ENCODE peak calls at places on chromosome 14, in nine cellular contexts. One of them, this sample, is unnamed.

GRCh38 chr14:29282169-29282568 is 515.6 kb downstream of the FOXG1 start:
- DNase-seq in cardiac fibroblast: peak; percentile 13
- DNase-seq in tibial artery: no peak
- DNase-seq in fibroblast of pulmonary artery: peak; percentile 19
- DNase-seq in uterus: no peak
- DNase-seq in psoas muscle: no peak
- DNase-seq in coronary artery: no peak
- DNase-seq in neural progenitor cell: no peak
- DNase-seq in A549: no peak
- DNase-seq in this sample: no peak

GRCh38 chr14:105275267-105275946 is 25.4 kb downstream of the BRF1 start:
- DNase-seq in cardiac fibroblast: peak; percentile 85
- DNase-seq in tibial artery: peak; percentile 43
- DNase-seq in fibroblast of pulmonary artery: peak; percentile 51
- DNase-seq in uterus: no peak
- DNase-seq in psoas muscle: peak; percentile 56
- DNase-seq in coronary artery: no peak
- DNase-seq in neural progenitor cell: no peak
- DNase-seq in A549: no peak
- DNase-seq in this sample: no peak

GRCh38 chr14:103260629-103261124 is 73.4 kb upstream of the EIF5 start:
- DNase-seq in cardiac fibroblast: peak; percentile 73
- DNase-seq in tibial artery: peak; percentile 53
- DNase-seq in fibroblast of pulmonary artery: peak; percentile 74
- DNase-seq in uterus: peak; percentile 58
- DNase-seq in psoas muscle: peak; percentile 34
- DNase-seq in coronary artery: no peak
- DNase-seq in neural progenitor cell: no peak
- DNase-seq in A549: peak; percentile 40
- DNase-seq in this sample: no peak

GRCh38 chr14:102516531-102517411 is 7.2 kb upstream of the ANKRD9 start:
- DNase-seq in cardiac fibroblast: no peak
- DNase-seq in tibial artery: no peak
- DNase-seq in fibroblast of pulmonary artery: no peak
- DNase-seq in uterus: no peak
- DNase-seq in psoas muscle: peak; percentile 61
- DNase-seq in coronary artery: peak; percentile 74
- DNase-seq in neural progenitor cell: peak; percentile 83
- DNase-seq in A549: peak; percentile 67
- DNase-seq in this sample: peak; percentile 84

GRCh38 chr14:100835278-100836052 is 9.5 kb downstream of the MEG3 start:
- DNase-seq in cardiac fibroblast: no peak
- DNase-seq in tibial artery: no peak
- DNase-seq in fibroblast of pulmonary artery: no peak
- DNase-seq in uterus: no peak
- DNase-seq in psoas muscle: no peak
- DNase-seq in coronary artery: no peak
- DNase-seq in neural progenitor cell: no peak
- DNase-seq in A549: no peak
- DNase-seq in this sample: no peak

GRCh38 chr14:72962829-72963312 is 36.6 kb downstream of the DCAF4 start:
- DNase-seq in cardiac fibroblast: peak; percentile 73
- DNase-seq in tibial artery: no peak
- DNase-seq in fibroblast of pulmonary artery: peak; percentile 69
- DNase-seq in uterus: no peak
- DNase-seq in psoas muscle: no peak
- DNase-seq in coronary artery: no peak
- DNase-seq in neural progenitor cell: peak; percentile 44
- DNase-seq in A549: peak; percentile 84
- DNase-seq in this sample: no peak

GRCh38 chr14:96249016-96249415 is 7.0 kb upstream of the BDKRB1 start:
- DNase-seq in cardiac fibroblast: peak; percentile 92
- DNase-seq in tibial artery: peak; percentile 61
- DNase-seq in fibroblast of pulmonary artery: peak; percentile 94
- DNase-seq in uterus: peak; percentile 62
- DNase-seq in psoas muscle: peak; percentile 56
- DNase-seq in coronary artery: no peak
- DNase-seq in neural progenitor cell: no peak
- DNase-seq in A549: no peak
- DNase-seq in this sample: no peak

GRCh38 chr14:71711619-71712018 is 220.6 kb upstream of the RGS6 start:
- DNase-seq in cardiac fibroblast: peak; percentile 92
- DNase-seq in tibial artery: no peak
- DNase-seq in fibroblast of pulmonary artery: peak; percentile 93
- DNase-seq in uterus: no peak
- DNase-seq in psoas muscle: no peak
- DNase-seq in coronary artery: no peak
- DNase-seq in neural progenitor cell: peak; percentile 63
- DNase-seq in A549: no peak
- DNase-seq in this sample: no peak

GRCh38 chr14:55893695-55894094 is 224.5 kb upstream of the PELI2 start:
- DNase-seq in cardiac fibroblast: no peak
- DNase-seq in tibial artery: no peak
- DNase-seq in fibroblast of pulmonary artery: no peak
- DNase-seq in uterus: no peak
- DNase-seq in psoas muscle: no peak
- DNase-seq in coronary artery: no peak
- DNase-seq in neural progenitor cell: no peak
- DNase-seq in A549: no peak
- DNase-seq in this sample: no peak

GRCh38 chr14:81533212-81533535 is 479 bp downstream of the SEL1L start:
- DNase-seq in cardiac fibroblast: no peak
- DNase-seq in tibial artery: no peak
- DNase-seq in fibroblast of pulmonary artery: no peak
- DNase-seq in uterus: no peak
- DNase-seq in psoas muscle: no peak
- DNase-seq in coronary artery: no peak
- DNase-seq in neural progenitor cell: no peak
- DNase-seq in A549: no peak
- DNase-seq in this sample: no peak

GRCh38 chr14:33118653-33119052 is 180.0 kb downstream of the NPAS3 start:
- DNase-seq in cardiac fibroblast: no peak
- DNase-seq in tibial artery: no peak
- DNase-seq in fibroblast of pulmonary artery: no peak
- DNase-seq in uterus: no peak
- DNase-seq in psoas muscle: no peak
- DNase-seq in coronary artery: no peak
- DNase-seq in neural progenitor cell: no peak
- DNase-seq in A549: no peak
- DNase-seq in this sample: no peak

GRCh38 chr14:39005044-39005736 is 97.8 kb downstream of the SEC23A start:
- DNase-seq in cardiac fibroblast: peak; percentile 69
- DNase-seq in tibial artery: no peak
- DNase-seq in fibroblast of pulmonary artery: peak; percentile 79
- DNase-seq in uterus: no peak
- DNase-seq in psoas muscle: no peak
- DNase-seq in coronary artery: no peak
- DNase-seq in neural progenitor cell: no peak
- DNase-seq in A549: no peak
- DNase-seq in this sample: no peak
- TF ChIP-seq CTCF in cardiac fibroblast: no peak
- TF ChIP-seq CTCF in tibial artery: no peak
- TF ChIP-seq CTCF in fibroblast of pulmonary artery: no peak
- TF ChIP-seq CTCF in uterus: no peak
- TF ChIP-seq CTCF in psoas muscle: no peak
- TF ChIP-seq CTCF in coronary artery: no peak
- TF ChIP-seq CTCF in neural progenitor cell: no peak
- TF ChIP-seq CTCF in A549: no peak
- TF ChIP-seq CTCF in this sample: no peak

GRCh38 chr14:77151918-77152588 is 10.5 kb upstream of the ZDHHC22 start:
- DNase-seq in cardiac fibroblast: peak; percentile 50
- DNase-seq in tibial artery: no peak
- DNase-seq in fibroblast of pulmonary artery: peak; percentile 49
- DNase-seq in uterus: no peak
- DNase-seq in psoas muscle: no peak
- DNase-seq in coronary artery: peak; percentile 28
- DNase-seq in neural progenitor cell: no peak
- DNase-seq in A549: peak; percentile 83
- DNase-seq in this sample: peak; percentile 64
- TF ChIP-seq CTCF in cardiac fibroblast: peak; percentile 7
- TF ChIP-seq CTCF in tibial artery: no peak
- TF ChIP-seq CTCF in fibroblast of pulmonary artery: peak; percentile 14
- TF ChIP-seq CTCF in uterus: no peak
- TF ChIP-seq CTCF in psoas muscle: peak; percentile 21
- TF ChIP-seq CTCF in coronary artery: no peak
- TF ChIP-seq CTCF in neural progenitor cell: peak; percentile 21
- TF ChIP-seq CTCF in A549: peak; percentile 68
- TF ChIP-seq CTCF in this sample: no peak

GRCh38 chr14:68580676-68581075 is 212.2 kb downstream of the ZFP36L1 start:
- DNase-seq in cardiac fibroblast: no peak
- DNase-seq in tibial artery: no peak
- DNase-seq in fibroblast of pulmonary artery: no peak
- DNase-seq in uterus: no peak
- DNase-seq in psoas muscle: no peak
- DNase-seq in coronary artery: no peak
- DNase-seq in neural progenitor cell: no peak
- DNase-seq in A549: no peak
- DNase-seq in this sample: no peak
- TF ChIP-seq CTCF in cardiac fibroblast: no peak
- TF ChIP-seq CTCF in tibial artery: no peak
- TF ChIP-seq CTCF in fibroblast of pulmonary artery: no peak
- TF ChIP-seq CTCF in uterus: no peak
- TF ChIP-seq CTCF in psoas muscle: no peak
- TF ChIP-seq CTCF in coronary artery: no peak
- TF ChIP-seq CTCF in neural progenitor cell: no peak
- TF ChIP-seq CTCF in A549: no peak
- TF ChIP-seq CTCF in this sample: no peak

GRCh38 chr14:89504602-89505320 is 87.7 kb upstream of the FOXN3 start:
- DNase-seq in cardiac fibroblast: no peak
- DNase-seq in tibial artery: no peak
- DNase-seq in fibroblast of pulmonary artery: peak; percentile 38
- DNase-seq in uterus: no peak
- DNase-seq in psoas muscle: no peak
- DNase-seq in coronary artery: no peak
- DNase-seq in neural progenitor cell: no peak
- DNase-seq in A549: no peak
- DNase-seq in this sample: no peak

GRCh38 chr14:89508863-89509262 is 91.8 kb upstream of the FOXN3 start:
- DNase-seq in cardiac fibroblast: no peak
- DNase-seq in tibial artery: no peak
- DNase-seq in fibroblast of pulmonary artery: no peak
- DNase-seq in uterus: no peak
- DNase-seq in psoas muscle: no peak
- DNase-seq in coronary artery: no peak
- DNase-seq in neural progenitor cell: no peak
- DNase-seq in A549: no peak
- DNase-seq in this sample: no peak

GRCh38 chr14:89507521-89507920 is 90.5 kb upstream of the FOXN3 start:
- DNase-seq in cardiac fibroblast: peak; percentile 45
- DNase-seq in tibial artery: no peak
- DNase-seq in fibroblast of pulmonary artery: peak; percentile 63
- DNase-seq in uterus: no peak
- DNase-seq in psoas muscle: no peak
- DNase-seq in coronary artery: no peak
- DNase-seq in neural progenitor cell: no peak
- DNase-seq in A549: no peak
- DNase-seq in this sample: no peak

GRCh38 chr14:89507926-89508460 is 91.0 kb upstream of the FOXN3 start:
- DNase-seq in cardiac fibroblast: no peak
- DNase-seq in tibial artery: no peak
- DNase-seq in fibroblast of pulmonary artery: peak; percentile 21
- DNase-seq in uterus: no peak
- DNase-seq in psoas muscle: no peak
- DNase-seq in coronary artery: no peak
- DNase-seq in neural progenitor cell: no peak
- DNase-seq in A549: no peak
- DNase-seq in this sample: no peak

DNA sequence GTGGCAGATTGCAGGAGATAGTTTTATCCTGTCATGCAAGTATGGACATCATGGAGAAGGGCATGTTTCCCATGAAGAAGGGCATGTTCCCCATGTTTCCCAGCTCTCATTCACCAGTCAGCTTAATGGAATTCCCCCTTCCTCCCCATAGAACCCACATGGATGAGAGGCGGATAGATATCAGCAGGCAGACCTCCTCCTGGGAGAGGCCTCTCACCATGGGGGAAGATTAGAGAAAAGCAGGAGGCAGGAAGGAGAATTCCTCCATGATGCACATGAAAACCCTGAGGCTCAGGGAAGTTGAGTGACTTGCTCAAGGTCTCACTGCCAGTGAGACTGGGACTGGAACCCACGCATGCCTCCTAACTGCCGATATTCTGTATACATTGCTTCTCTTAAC is 92.9 kb upstream of the FOXN3 start:
- DNase-seq in cardiac fibroblast: peak; percentile 21
- DNase-seq in tibial artery: no peak
- DNase-seq in fibroblast of pulmonary artery: peak; percentile 35
- DNase-seq in uterus: no peak
- DNase-seq in psoas muscle: no peak
- DNase-seq in coronary artery: no peak
- DNase-seq in neural progenitor cell: no peak
- DNase-seq in A549: no peak
- DNase-seq in this sample: no peak
- TF ChIP-seq CTCF in cardiac fibroblast: no peak
- TF ChIP-seq CTCF in tibial artery: no peak
- TF ChIP-seq CTCF in fibroblast of pulmonary artery: no peak
- TF ChIP-seq CTCF in uterus: no peak
- TF ChIP-seq CTCF in psoas muscle: no peak
- TF ChIP-seq CTCF in coronary artery: no peak
- TF ChIP-seq CTCF in neural progenitor cell: no peak
- TF ChIP-seq CTCF in A549: no peak
- TF ChIP-seq CTCF in this sample: no peak

GRCh38 chr14:25032092-25032784 is 17.7 kb downstream of the STXBP6 start:
- DNase-seq in cardiac fibroblast: no peak
- DNase-seq in tibial artery: no peak
- DNase-seq in fibroblast of pulmonary artery: no peak
- DNase-seq in uterus: no peak
- DNase-seq in psoas muscle: no peak
- DNase-seq in coronary artery: no peak
- DNase-seq in neural progenitor cell: no peak
- DNase-seq in A549: no peak
- DNase-seq in this sample: no peak
- TF ChIP-seq CTCF in cardiac fibroblast: peak; percentile 24
- TF ChIP-seq CTCF in tibial artery: no peak
- TF ChIP-seq CTCF in fibroblast of pulmonary artery: peak; percentile 30
- TF ChIP-seq CTCF in uterus: no peak
- TF ChIP-seq CTCF in psoas muscle: no peak
- TF ChIP-seq CTCF in coronary artery: no peak
- TF ChIP-seq CTCF in neural progenitor cell: peak; percentile 23
- TF ChIP-seq CTCF in A549: no peak
- TF ChIP-seq CTCF in this sample: no peak

GRCh38 chr14:97994020-97994531 is 1196.9 kb downstream of the VRK1 start:
- DNase-seq in cardiac fibroblast: no peak
- DNase-seq in tibial artery: no peak
- DNase-seq in fibroblast of pulmonary artery: no peak
- DNase-seq in uterus: no peak
- DNase-seq in psoas muscle: no peak
- DNase-seq in coronary artery: no peak
- DNase-seq in neural progenitor cell: no peak
- DNase-seq in A549: no peak
- DNase-seq in this sample: no peak
- TF ChIP-seq CTCF in cardiac fibroblast: no peak
- TF ChIP-seq CTCF in tibial artery: no peak
- TF ChIP-seq CTCF in fibroblast of pulmonary artery: no peak
- TF ChIP-seq CTCF in uterus: no peak
- TF ChIP-seq CTCF in psoas muscle: no peak
- TF ChIP-seq CTCF in coronary artery: no peak
- TF ChIP-seq CTCF in neural progenitor cell: no peak
- TF ChIP-seq CTCF in A549: no peak
- TF ChIP-seq CTCF in this sample: no peak

GRCh38 chr14:52878469-52878868 is 72.4 kb downstream of the FERMT2 start:
- DNase-seq in cardiac fibroblast: no peak
- DNase-seq in tibial artery: no peak
- DNase-seq in fibroblast of pulmonary artery: no peak
- DNase-seq in uterus: no peak
- DNase-seq in psoas muscle: no peak
- DNase-seq in coronary artery: no peak
- DNase-seq in neural progenitor cell: no peak
- DNase-seq in A549: no peak
- DNase-seq in this sample: no peak
- TF ChIP-seq CTCF in cardiac fibroblast: no peak
- TF ChIP-seq CTCF in tibial artery: no peak
- TF ChIP-seq CTCF in fibroblast of pulmonary artery: no peak
- TF ChIP-seq CTCF in uterus: no peak
- TF ChIP-seq CTCF in psoas muscle: no peak
- TF ChIP-seq CTCF in coronary artery: no peak
- TF ChIP-seq CTCF in neural progenitor cell: no peak
- TF ChIP-seq CTCF in A549: no peak
- TF ChIP-seq CTCF in this sample: no peak